ENCODE peak calls at places on chromosome X, in four cellular contexts. One of them, this sample, is unnamed.

GRCh38 chrX:78075787-78076389 is 28.2 kb upstream of the PGK1 start:
- DNase-seq in foreskin melanocyte: no peak
- DNase-seq in mucosa of gallbladder: no peak
- DNase-seq in fibroblast of lung: no peak
- DNase-seq in this sample: no peak

GRCh38 chrX:51459125-51459524 is 37.3 kb downstream of the NUDT11 start:
- DNase-seq in foreskin melanocyte: no peak
- DNase-seq in mucosa of gallbladder: no peak
- DNase-seq in fibroblast of lung: peak
- DNase-seq in this sample: no peak

GRCh38 chrX:11446331-11446730 is 153.1 kb downstream of the AMELX start:
- DNase-seq in foreskin melanocyte: no peak
- DNase-seq in mucosa of gallbladder: no peak
- DNase-seq in fibroblast of lung: peak
- DNase-seq in this sample: no peak

GRCh38 chrX:24231780-24232179 is 82.1 kb downstream of the SUPT20HL2 start:
- DNase-seq in foreskin melanocyte: no peak
- DNase-seq in mucosa of gallbladder: no peak
- DNase-seq in fibroblast of lung: no peak
- DNase-seq in this sample: no peak

GRCh38 chrX:47222776-47223350 is 4.4 kb downstream of the CDK16 start:
- DNase-seq in foreskin melanocyte: no peak
- DNase-seq in mucosa of gallbladder: no peak
- DNase-seq in fibroblast of lung: no peak
- DNase-seq in this sample: no peak

GRCh38 chrX:133254666-133255065 is 36.5 kb upstream of the TFDP3 start:
- DNase-seq in foreskin melanocyte: no peak
- DNase-seq in mucosa of gallbladder: no peak
- DNase-seq in fibroblast of lung: no peak
- DNase-seq in this sample: no peak

GRCh38 chrX:136496359-136496767 is 1.0 kb upstream of the HTATSF1 start:
- DNase-seq in foreskin melanocyte: no peak
- DNase-seq in mucosa of gallbladder: no peak
- DNase-seq in fibroblast of lung: no peak
- DNase-seq in this sample: peak

GRCh38 chrX:119069762-119070161 is 3.0 kb upstream of the CT47C1 start:
- DNase-seq in foreskin melanocyte: no peak
- DNase-seq in mucosa of gallbladder: no peak
- DNase-seq in fibroblast of lung: no peak
- DNase-seq in this sample: no peak

GRCh38 chrX:109294097-109294815 is 187.6 kb downstream of the GUCY2F start:
- DNase-seq in foreskin melanocyte: no peak
- DNase-seq in mucosa of gallbladder: no peak
- DNase-seq in fibroblast of lung: no peak
- DNase-seq in this sample: no peak

GRCh38 chrX:42519666-42520231 is 258.2 kb downstream of the PPP1R2C start:
- DNase-seq in foreskin melanocyte: no peak
- DNase-seq in mucosa of gallbladder: no peak
- DNase-seq in fibroblast of lung: peak
- DNase-seq in this sample: no peak

GRCh38 chrX:155612312-155613224 is at the start of gene TMLHE:
- DNase-seq in foreskin melanocyte: peak
- DNase-seq in mucosa of gallbladder: peak
- DNase-seq in fibroblast of lung: peak
- DNase-seq in this sample: peak

GRCh38 chrX:28127662-28128061 is 146.4 kb upstream of the DCAF8L1 start:
- DNase-seq in foreskin melanocyte: no peak
- DNase-seq in mucosa of gallbladder: no peak
- DNase-seq in fibroblast of lung: no peak
- DNase-seq in this sample: no peak

GRCh38 chrX:17042046-17042445 is 95.6 kb downstream of the REPS2 start:
- DNase-seq in foreskin melanocyte: no peak
- DNase-seq in mucosa of gallbladder: no peak
- DNase-seq in fibroblast of lung: peak
- DNase-seq in this sample: no peak

GRCh38 chrX:2652106-2652505 is 39.0 kb upstream of the CD99 start:
- DNase-seq in foreskin melanocyte: no peak
- DNase-seq in mucosa of gallbladder: no peak
- DNase-seq in fibroblast of lung: no peak
- DNase-seq in this sample: peak

GRCh38 chrX:20451936-20452335 is 185.2 kb upstream of the RPS6KA3 start:
- DNase-seq in foreskin melanocyte: no peak
- DNase-seq in mucosa of gallbladder: no peak
- DNase-seq in fibroblast of lung: no peak
- DNase-seq in this sample: no peak

GRCh38 chrX:2484721-2485459 is 15.9 kb downstream of the DHRSX start:
- DNase-seq in foreskin melanocyte: no peak
- DNase-seq in mucosa of gallbladder: no peak
- DNase-seq in fibroblast of lung: peak
- DNase-seq in this sample: peak

GRCh38 chrX:48491809-48492208 is 15.8 kb downstream of the FTSJ1 start:
- DNase-seq in foreskin melanocyte: no peak
- DNase-seq in mucosa of gallbladder: no peak
- DNase-seq in fibroblast of lung: no peak
- DNase-seq in this sample: no peak

GRCh38 chrX:82945332-82945731 is 562.8 kb upstream of the POU3F4 start:
- DNase-seq in foreskin melanocyte: no peak
- DNase-seq in mucosa of gallbladder: no peak
- DNase-seq in fibroblast of lung: no peak
- DNase-seq in this sample: no peak

GRCh38 chrX:77731821-77732419 is 54.1 kb downstream of the ATRX start:
- DNase-seq in foreskin melanocyte: no peak
- DNase-seq in mucosa of gallbladder: no peak
- DNase-seq in fibroblast of lung: no peak
- DNase-seq in this sample: no peak

GRCh38 chrX:40166582-40166981 is 68.8 kb upstream of the BCOR start:
- DNase-seq in foreskin melanocyte: no peak
- DNase-seq in mucosa of gallbladder: no peak
- DNase-seq in fibroblast of lung: no peak
- DNase-seq in this sample: peak

GRCh38 chrX:76279007-76279406 is 106.1 kb downstream of the PBDC1 start:
- DNase-seq in foreskin melanocyte: peak
- DNase-seq in mucosa of gallbladder: peak
- DNase-seq in fibroblast of lung: peak
- DNase-seq in this sample: peak

GRCh38 chrX:153981771-153982533 is 9.4 kb downstream of the TMEM187 start:
- DNase-seq in foreskin melanocyte: peak
- DNase-seq in mucosa of gallbladder: peak
- DNase-seq in fibroblast of lung: no peak
- DNase-seq in this sample: peak

GRCh38 chrX:148270499-148270898 is 229.9 kb upstream of the AFF2 start:
- DNase-seq in foreskin melanocyte: no peak
- DNase-seq in mucosa of gallbladder: no peak
- DNase-seq in fibroblast of lung: no peak
- DNase-seq in this sample: no peak

GRCh38 chrX:23386726-23387125 is 52.1 kb downstream of the PTCHD1 start:
- DNase-seq in foreskin melanocyte: no peak
- DNase-seq in mucosa of gallbladder: no peak
- DNase-seq in fibroblast of lung: no peak
- DNase-seq in this sample: no peak

GRCh38 chrX:75968293-75968692 is 183.2 kb upstream of the MAGEE2 start:
- DNase-seq in foreskin melanocyte: no peak
- DNase-seq in mucosa of gallbladder: no peak
- DNase-seq in fibroblast of lung: no peak
- DNase-seq in this sample: peak

GRCh38 chrX:8738588-8739189 is 6.8 kb upstream of the ANOS1 start:
- DNase-seq in foreskin melanocyte: peak
- DNase-seq in mucosa of gallbladder: peak
- DNase-seq in fibroblast of lung: peak
- DNase-seq in this sample: peak

GRCh38 chrX:68894142-68894512 is 65.3 kb downstream of the EFNB1 start:
- DNase-seq in foreskin melanocyte: no peak
- DNase-seq in mucosa of gallbladder: no peak
- DNase-seq in fibroblast of lung: no peak
- DNase-seq in this sample: no peak

GRCh38 chrX:103774070-103774642 is 2.5 kb upstream of the PLP1 start:
- DNase-seq in foreskin melanocyte: no peak
- DNase-seq in mucosa of gallbladder: no peak
- DNase-seq in fibroblast of lung: peak
- DNase-seq in this sample: peak

GRCh38 chrX:109270580-109271484 is 211.1 kb downstream of the GUCY2F start:
- DNase-seq in foreskin melanocyte: no peak
- DNase-seq in mucosa of gallbladder: no peak
- DNase-seq in fibroblast of lung: no peak
- DNase-seq in this sample: no peak

GRCh38 chrX:130669233-130669632 is 233.8 kb downstream of the ENOX2 start:
- DNase-seq in foreskin melanocyte: peak
- DNase-seq in mucosa of gallbladder: no peak
- DNase-seq in fibroblast of lung: peak
- DNase-seq in this sample: no peak

GRCh38 chrX:40171513-40172168 is 73.9 kb upstream of the BCOR start:
- DNase-seq in foreskin melanocyte: no peak
- DNase-seq in mucosa of gallbladder: no peak
- DNase-seq in fibroblast of lung: no peak
- DNase-seq in this sample: peak

GRCh38 chrX:100731441-100732281 is at the start of gene SYTL4:
- DNase-seq in foreskin melanocyte: no peak
- DNase-seq in mucosa of gallbladder: no peak
- DNase-seq in fibroblast of lung: no peak
- DNase-seq in this sample: peak

GRCh38 chrX:108447303-108447702 is 7.7 kb downstream of the COL4A5 start:
- DNase-seq in foreskin melanocyte: no peak
- DNase-seq in mucosa of gallbladder: no peak
- DNase-seq in fibroblast of lung: peak
- DNase-seq in this sample: no peak

GRCh38 chrX:119638725-119639471 is 32.7 kb upstream of the NKRF start:
- DNase-seq in foreskin melanocyte: no peak
- DNase-seq in mucosa of gallbladder: no peak
- DNase-seq in fibroblast of lung: no peak
- DNase-seq in this sample: no peak

GRCh38 chrX:153502131-153502530 is 7.4 kb downstream of the BGN start:
- DNase-seq in foreskin melanocyte: no peak
- DNase-seq in mucosa of gallbladder: no peak
- DNase-seq in fibroblast of lung: no peak
- DNase-seq in this sample: no peak

GRCh38 chrX:129961180-129962083 is 21.0 kb upstream of the BCORL1 start:
- DNase-seq in foreskin melanocyte: no peak
- DNase-seq in mucosa of gallbladder: peak
- DNase-seq in fibroblast of lung: no peak
- DNase-seq in this sample: peak